ENCODE peak calls at places on chromosomes 16 and 17, in seven cellular contexts. One of them, this sample, is unnamed.

GRCh38 chr16:74922150-74923138 is 62.5 kb downstream of the WDR59 start:
- DNase-seq in suprapubic skin: no peak
- DNase-seq in stomach: no peak
- DNase-seq in esophagus muscularis mucosa: no peak
- DNase-seq in H1: no peak
- DNase-seq in K562: no peak
- DNase-seq in sigmoid colon: no peak
- DNase-seq in this sample: no peak

GRCh38 chr16:69397821-69398521 is 12.2 kb upstream of the TERF2 start:
- DNase-seq in suprapubic skin: no peak
- DNase-seq in stomach: no peak
- DNase-seq in esophagus muscularis mucosa: no peak
- DNase-seq in H1: no peak
- DNase-seq in K562: peak; percentile 62
- DNase-seq in sigmoid colon: no peak
- DNase-seq in this sample: no peak

GRCh38 chr17:57862990-57863667 is 13.3 kb upstream of the MRPS23 start:
- DNase-seq in suprapubic skin: peak; percentile 50
- DNase-seq in stomach: no peak
- DNase-seq in esophagus muscularis mucosa: no peak
- DNase-seq in H1: no peak
- DNase-seq in K562: peak; percentile 38
- DNase-seq in sigmoid colon: peak; percentile 67
- DNase-seq in this sample: no peak

GRCh38 chr17:1907818-1908698 is 78.3 kb downstream of the RPA1 start:
- DNase-seq in suprapubic skin: no peak
- DNase-seq in stomach: no peak
- DNase-seq in esophagus muscularis mucosa: no peak
- DNase-seq in H1: no peak
- DNase-seq in K562: no peak
- DNase-seq in sigmoid colon: no peak
- DNase-seq in this sample: no peak

GRCh38 chr17:46818319-46818928 is at the start of gene WNT3:
- DNase-seq in suprapubic skin: no peak
- DNase-seq in stomach: no peak
- DNase-seq in esophagus muscularis mucosa: no peak
- DNase-seq in H1: no peak
- DNase-seq in K562: peak; percentile 77
- DNase-seq in sigmoid colon: no peak
- DNase-seq in this sample: peak; percentile 16

GRCh38 chr17:50055055-50055425 is 870 bp upstream of the ITGA3 start:
- DNase-seq in suprapubic skin: no peak
- DNase-seq in stomach: peak; percentile 87
- DNase-seq in esophagus muscularis mucosa: no peak
- DNase-seq in H1: no peak
- DNase-seq in K562: no peak
- DNase-seq in sigmoid colon: no peak
- DNase-seq in this sample: peak; percentile 87

GRCh38 chr17:74610108-74610507 is 13.4 kb downstream of the CD300E start:
- DNase-seq in suprapubic skin: no peak
- DNase-seq in stomach: no peak
- DNase-seq in esophagus muscularis mucosa: no peak
- DNase-seq in H1: no peak
- DNase-seq in K562: peak; percentile 6
- DNase-seq in sigmoid colon: no peak
- DNase-seq in this sample: no peak

GRCh38 chr17:1298616-1299015 is 19.2 kb downstream of the TRARG1 start:
- DNase-seq in suprapubic skin: no peak
- DNase-seq in stomach: no peak
- DNase-seq in esophagus muscularis mucosa: no peak
- DNase-seq in H1: peak; percentile 33
- DNase-seq in K562: no peak
- DNase-seq in sigmoid colon: no peak
- DNase-seq in this sample: no peak

GRCh38 chr16:78310990-78311561 is 211.6 kb downstream of the WWOX start:
- DNase-seq in suprapubic skin: no peak
- DNase-seq in stomach: no peak
- DNase-seq in esophagus muscularis mucosa: no peak
- DNase-seq in H1: no peak
- DNase-seq in K562: no peak
- DNase-seq in sigmoid colon: no peak
- DNase-seq in this sample: no peak

GRCh38 chr16:72877374-72878028 is 170.4 kb downstream of the ZFHX3 start:
- DNase-seq in suprapubic skin: no peak
- DNase-seq in stomach: no peak
- DNase-seq in esophagus muscularis mucosa: no peak
- DNase-seq in H1: no peak
- DNase-seq in K562: no peak
- DNase-seq in sigmoid colon: no peak
- DNase-seq in this sample: no peak

GRCh38 chr17:79905832-79906231 is 66.6 kb upstream of the CBX4 start:
- DNase-seq in suprapubic skin: no peak
- DNase-seq in stomach: no peak
- DNase-seq in esophagus muscularis mucosa: no peak
- DNase-seq in H1: no peak
- DNase-seq in K562: peak; percentile 53
- DNase-seq in sigmoid colon: no peak
- DNase-seq in this sample: no peak

GRCh38 chr17:83064732-83065659 is 14.4 kb upstream of the METRNL start:
- DNase-seq in suprapubic skin: peak; percentile 67
- DNase-seq in stomach: peak; percentile 91
- DNase-seq in esophagus muscularis mucosa: no peak
- DNase-seq in H1: no peak
- DNase-seq in K562: no peak
- DNase-seq in sigmoid colon: peak; percentile 70
- DNase-seq in this sample: peak; percentile 76

GRCh38 chr17:82892869-82893565 is 53.2 kb upstream of the ZNF750 start:
- DNase-seq in suprapubic skin: no peak
- DNase-seq in stomach: peak; percentile 77
- DNase-seq in esophagus muscularis mucosa: no peak
- DNase-seq in H1: no peak
- DNase-seq in K562: no peak
- DNase-seq in sigmoid colon: no peak
- DNase-seq in this sample: peak; percentile 45

GRCh38 chr16:80932725-80933124 is 74.0 kb downstream of the CMC2 start:
- DNase-seq in suprapubic skin: peak; percentile 70
- DNase-seq in stomach: peak; percentile 28
- DNase-seq in esophagus muscularis mucosa: no peak
- DNase-seq in H1: no peak
- DNase-seq in K562: no peak
- DNase-seq in sigmoid colon: peak; percentile 79
- DNase-seq in this sample: peak; percentile 41

DNA sequence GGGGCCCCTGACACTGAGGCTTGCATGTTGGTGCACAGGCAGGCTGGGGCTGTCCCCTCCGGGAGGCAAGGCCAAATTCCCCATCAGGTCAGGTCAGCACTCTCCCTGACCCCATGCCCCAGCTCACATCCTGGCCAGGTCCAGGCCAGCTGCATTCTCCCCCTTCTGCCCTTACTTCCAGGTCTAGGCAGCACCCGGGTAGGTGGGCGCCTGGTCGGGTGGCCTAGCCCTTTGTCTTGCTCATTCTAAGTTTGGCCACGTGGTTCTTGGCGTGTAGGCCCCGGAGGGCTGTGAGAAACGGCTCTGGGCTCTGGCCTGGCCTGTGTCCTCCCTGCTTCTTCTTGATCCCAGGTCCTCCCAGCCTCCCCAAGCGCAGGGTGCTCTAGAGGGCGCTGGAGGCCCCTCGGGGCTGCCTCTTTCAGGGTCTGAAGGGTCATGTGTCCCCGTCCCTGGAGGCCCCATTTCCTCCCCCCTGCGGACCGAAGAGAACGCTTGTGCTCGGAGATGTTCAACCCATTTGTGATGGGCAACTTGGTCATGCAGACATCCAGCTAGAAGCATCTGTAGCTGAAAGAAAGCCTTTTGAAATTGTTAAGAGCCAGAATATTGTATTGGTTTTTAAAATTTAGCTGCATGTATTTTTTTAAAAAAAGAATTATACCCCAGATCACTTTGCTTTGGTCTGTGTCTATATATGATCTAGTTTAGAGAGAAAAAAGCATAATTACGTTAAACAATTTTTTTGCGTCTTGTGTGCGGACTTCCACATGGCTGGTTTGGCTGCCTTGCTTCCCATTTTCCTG is 6.7 kb downstream of the BAHCC1 start:
- DNase-seq in suprapubic skin: no peak
- DNase-seq in stomach: no peak
- DNase-seq in esophagus muscularis mucosa: no peak
- DNase-seq in H1: no peak
- DNase-seq in K562: peak; percentile 82
- DNase-seq in sigmoid colon: no peak
- DNase-seq in this sample: peak; percentile 55
- TF ChIP-seq POLR2AphosphoS5 in suprapubic skin: no peak
- TF ChIP-seq POLR2AphosphoS5 in stomach: no peak
- TF ChIP-seq POLR2AphosphoS5 in esophagus muscularis mucosa: peak; percentile 19
- TF ChIP-seq POLR2AphosphoS5 in H1: no peak
- TF ChIP-seq POLR2AphosphoS5 in K562: no peak
- TF ChIP-seq POLR2AphosphoS5 in sigmoid colon: no peak
- TF ChIP-seq POLR2AphosphoS5 in this sample: no peak

GRCh38 chr17:75832164-75832651 is 12.0 kb downstream of the UNC13D start:
- DNase-seq in suprapubic skin: no peak
- DNase-seq in stomach: peak; percentile 38
- DNase-seq in esophagus muscularis mucosa: no peak
- DNase-seq in H1: no peak
- DNase-seq in K562: no peak
- DNase-seq in sigmoid colon: peak; percentile 87
- DNase-seq in this sample: peak; percentile 57

GRCh38 chr17:75830168-75831031 is 13.8 kb downstream of the UNC13D start:
- DNase-seq in suprapubic skin: no peak
- DNase-seq in stomach: no peak
- DNase-seq in esophagus muscularis mucosa: no peak
- DNase-seq in H1: peak; percentile 70
- DNase-seq in K562: no peak
- DNase-seq in sigmoid colon: peak; percentile 63
- DNase-seq in this sample: peak; percentile 72

GRCh38 chr17:75829747-75830146 is 14.5 kb downstream of the UNC13D start:
- DNase-seq in suprapubic skin: no peak
- DNase-seq in stomach: no peak
- DNase-seq in esophagus muscularis mucosa: no peak
- DNase-seq in H1: no peak
- DNase-seq in K562: no peak
- DNase-seq in sigmoid colon: no peak
- DNase-seq in this sample: no peak

GRCh38 chr17:75832652-75833400 is 11.4 kb downstream of the UNC13D start:
- DNase-seq in suprapubic skin: no peak
- DNase-seq in stomach: no peak
- DNase-seq in esophagus muscularis mucosa: no peak
- DNase-seq in H1: no peak
- DNase-seq in K562: no peak
- DNase-seq in sigmoid colon: no peak
- DNase-seq in this sample: no peak

DNA sequence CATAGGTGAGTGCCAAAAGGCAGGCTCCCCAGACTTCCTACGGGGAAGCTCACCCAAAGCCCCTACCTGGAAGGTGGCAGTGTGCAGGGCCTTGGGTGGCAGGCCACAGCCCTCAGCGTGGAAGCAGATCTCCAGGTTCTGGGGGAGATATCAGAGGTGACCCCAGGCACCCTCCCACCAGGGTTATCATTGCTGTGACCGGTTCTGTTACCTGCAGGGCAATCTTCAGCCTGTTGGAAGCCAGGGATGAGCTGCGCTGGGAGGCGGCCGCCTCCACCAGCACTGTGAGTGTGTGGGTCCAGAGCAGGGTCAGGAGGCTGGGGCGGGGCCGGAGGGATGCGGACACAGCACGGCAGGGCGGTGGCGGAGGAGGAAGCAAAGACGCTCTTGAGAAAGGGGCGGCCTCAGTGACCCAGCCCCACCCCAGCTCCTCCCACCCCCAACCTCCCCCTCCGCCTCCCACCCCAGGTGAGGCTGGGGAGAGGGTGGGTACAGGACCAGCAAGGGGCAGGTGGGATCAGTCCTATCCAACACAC is 13.1 kb downstream of the UNC13D start:
- DNase-seq in suprapubic skin: no peak
- DNase-seq in stomach: no peak
- DNase-seq in esophagus muscularis mucosa: no peak
- DNase-seq in H1: no peak
- DNase-seq in K562: no peak
- DNase-seq in sigmoid colon: no peak
- DNase-seq in this sample: peak; percentile 56
- H3K27ac ChIP-seq in suprapubic skin: no peak overlapping the region
- H3K27ac ChIP-seq in stomach: no peak overlapping the region
- H3K27ac ChIP-seq in esophagus muscularis mucosa: peak overlapping the region; percentile 67
- H3K27ac ChIP-seq in H1: no peak overlapping the region
- H3K27ac ChIP-seq in K562: no peak overlapping the region
- H3K27ac ChIP-seq in sigmoid colon: no peak overlapping the region
- H3K27ac ChIP-seq in this sample: peak overlapping the region; percentile 17

GRCh38 chr17:77110006-77110374 is 30.8 kb upstream of the SEC14L1 start:
- DNase-seq in suprapubic skin: no peak
- DNase-seq in stomach: no peak
- DNase-seq in esophagus muscularis mucosa: no peak
- DNase-seq in H1: no peak
- DNase-seq in K562: no peak
- DNase-seq in sigmoid colon: no peak
- DNase-seq in this sample: no peak
- TF ChIP-seq EP300 in suprapubic skin: no peak
- TF ChIP-seq EP300 in stomach: no peak
- TF ChIP-seq EP300 in esophagus muscularis mucosa: no peak
- TF ChIP-seq EP300 in H1: no peak
- TF ChIP-seq EP300 in K562: no peak
- TF ChIP-seq EP300 in sigmoid colon: no peak
- TF ChIP-seq EP300 in this sample: peak; percentile 40

GRCh38 chr16:23965137-23965733 is 129.5 kb downstream of the PRKCB start:
- DNase-seq in suprapubic skin: no peak
- DNase-seq in stomach: no peak
- DNase-seq in esophagus muscularis mucosa: no peak
- DNase-seq in H1: no peak
- DNase-seq in K562: no peak
- DNase-seq in sigmoid colon: no peak
- DNase-seq in this sample: no peak

GRCh38 chr16:23969468-23970297 is 133.9 kb downstream of the PRKCB start:
- DNase-seq in suprapubic skin: no peak
- DNase-seq in stomach: no peak
- DNase-seq in esophagus muscularis mucosa: no peak
- DNase-seq in H1: no peak
- DNase-seq in K562: no peak
- DNase-seq in sigmoid colon: no peak
- DNase-seq in this sample: no peak

GRCh38 chr16:23967775-23968571 is 132.2 kb downstream of the PRKCB start:
- DNase-seq in suprapubic skin: no peak
- DNase-seq in stomach: no peak
- DNase-seq in esophagus muscularis mucosa: no peak
- DNase-seq in H1: no peak
- DNase-seq in K562: no peak
- DNase-seq in sigmoid colon: no peak
- DNase-seq in this sample: no peak

GRCh38 chr16:23967018-23967417 is 131.2 kb downstream of the PRKCB start:
- DNase-seq in suprapubic skin: no peak
- DNase-seq in stomach: no peak
- DNase-seq in esophagus muscularis mucosa: no peak
- DNase-seq in H1: no peak
- DNase-seq in K562: peak; percentile 80
- DNase-seq in sigmoid colon: no peak
- DNase-seq in this sample: no peak

DNA sequence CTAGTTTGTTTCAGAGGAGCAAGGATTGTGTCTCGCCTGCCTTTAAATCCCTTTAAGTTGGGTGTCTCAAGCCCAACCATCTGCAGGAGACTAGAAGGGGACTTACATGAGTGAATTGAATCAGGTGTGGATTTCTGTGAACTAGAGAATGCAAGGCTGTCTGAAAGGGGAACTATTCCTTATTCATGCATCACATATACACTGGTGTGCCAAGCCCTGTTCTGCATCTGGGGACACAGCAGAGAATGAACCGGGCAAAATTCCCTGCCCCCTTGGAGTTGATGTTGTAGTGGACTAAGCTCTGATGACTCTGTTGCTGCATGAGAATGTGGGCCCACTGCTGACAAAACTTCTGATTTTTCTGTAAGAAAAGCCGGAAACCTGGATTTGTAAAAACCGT is 130.8 kb downstream of the PRKCB start:
- DNase-seq in suprapubic skin: no peak
- DNase-seq in stomach: no peak
- DNase-seq in esophagus muscularis mucosa: no peak
- DNase-seq in H1: no peak
- DNase-seq in K562: no peak
- DNase-seq in sigmoid colon: no peak
- DNase-seq in this sample: no peak
- TF ChIP-seq POLR2AphosphoS5 in suprapubic skin: no peak
- TF ChIP-seq POLR2AphosphoS5 in stomach: no peak
- TF ChIP-seq POLR2AphosphoS5 in esophagus muscularis mucosa: no peak
- TF ChIP-seq POLR2AphosphoS5 in H1: no peak
- TF ChIP-seq POLR2AphosphoS5 in K562: no peak
- TF ChIP-seq POLR2AphosphoS5 in sigmoid colon: no peak
- TF ChIP-seq POLR2AphosphoS5 in this sample: no peak

This sample was measured in transverse colon.